ENCODE peak calls at places on chromosome 14, in eight cellular contexts. E, X, A, B, I, U, Q and D are unnamed samples.

GRCh38 chr14:104436741-104437701 is 142.5 kb upstream of the C14orf180 start:
- DNase-seq in E (no peak), X (no peak), A (no peak), B (peak; percentile 53), I (no peak), U (peak; percentile 6), Q (no peak), D (peak; percentile 42)

GRCh38 chr14:92493024-92493423 is 20.6 kb upstream of the RIN3 start:
- DNase-seq in E (no peak), X (no peak), A (no peak), B (no peak), I (no peak), U (no peak), Q (no peak), D (no peak)

GRCh38 chr14:94100847-94101246 is 9.7 kb upstream of the IFI27 start:
- DNase-seq in E (peak; percentile 82), X (no peak), A (no peak), B (no peak), I (no peak), U (peak; percentile 86), Q (no peak), D (no peak)

GRCh38 chr14:72567226-72567625 is 326.7 kb downstream of the DPF3 start:
- DNase-seq in E (no peak), X (no peak), A (no peak), B (no peak), I (no peak), U (no peak), Q (no peak), D (no peak)

GRCh38 chr14:77607741-77608302 is 8.6 kb downstream of the SPTLC2 start:
- DNase-seq in E (no peak), X (no peak), A (peak; percentile 65), B (no peak), I (no peak), U (no peak), Q (no peak), D (no peak)

GRCh38 chr14:100164808-100165207 is 5.4 kb upstream of the DEGS2 start:
- DNase-seq in E (no peak), X (no peak), A (no peak), B (no peak), I (no peak), U (no peak), Q (no peak), D (no peak)

GRCh38 chr14:49892301-49892635 is 614 bp upstream of the ARF6 start:
- DNase-seq in E (peak; percentile 82), X (no peak), A (peak; percentile 96), B (no peak), I (peak; percentile 35), U (peak; percentile 76), Q (no peak), D (no peak)

GRCh38 chr14:52853522-52853854 is 62.1 kb upstream of the GNPNAT1 start:
- DNase-seq in E (no peak), X (no peak), A (no peak), B (no peak), I (no peak), U (no peak), Q (no peak), D (no peak)

GRCh38 chr14:50936882-50937281 is 7.4 kb downstream of the PYGL start:
- DNase-seq in E (no peak), X (no peak), A (no peak), B (no peak), I (no peak), U (no peak), Q (no peak), D (no peak)

GRCh38 chr14:51304956-51305355 is 64.9 kb downstream of the TMX1 start:
- DNase-seq in E (peak; percentile 96), X (no peak), A (no peak), B (no peak), I (no peak), U (peak; percentile 74), Q (no peak), D (no peak)

GRCh38 chr14:68787235-68787727 is 5.6 kb downstream of the ZFP36L1 start:
- DNase-seq in E (no peak), X (peak; percentile 66), A (no peak), B (no peak), I (no peak), U (no peak), Q (no peak), D (peak; percentile 77)

GRCh38 chr14:40188006-40188405 is 755.8 kb upstream of the FBXO33 start:
- DNase-seq in E (no peak), X (no peak), A (no peak), B (no peak), I (no peak), U (no peak), Q (no peak), D (no peak)

GRCh38 chr14:103016071-103016470 is 41.3 kb downstream of the CDC42BPB start:
- DNase-seq in E (no peak), X (no peak), A (no peak), B (peak; percentile 78), I (no peak), U (no peak), Q (no peak), D (no peak)

GRCh38 chr14:69428289-69428998 is 30.0 kb downstream of the SLC39A9 start:
- DNase-seq in E (no peak), X (no peak), A (no peak), B (no peak), I (no peak), U (no peak), Q (no peak), D (no peak)

GRCh38 chr14:35339761-35340406 is 47.7 kb downstream of the PSMA6 start:
- DNase-seq in E (no peak), X (no peak), A (peak; percentile 93), B (no peak), I (no peak), U (no peak), Q (no peak), D (no peak)

GRCh38 chr14:55752580-55753365 is 172.8 kb downstream of the KTN1 start:
- DNase-seq in E (peak; percentile 65), X (no peak), A (no peak), B (no peak), I (no peak), U (peak; percentile 22), Q (no peak), D (no peak)